ENCODE peak calls at places on chromosomes 6 and 20, in ten cellular contexts. D is AG20443; E is T-helper 22 cell; V is activated CD4-positive, alpha-beta memory T cell treated with anti-CD3 and anti-CD28 coated beads for 36 hours; F is stimulated activated CD8-positive, alpha-beta memory T cell treated with anti-CD3 and anti-CD28 coated beads, Interleukin-15, amount 100 ng/mL, for 4 hours; N is OCI-LY7; T is iris pigment epithelial cell; X is stimulated activated CD4-positive, alpha-beta T cell treated with anti-CD3 and anti-CD28 coated beads, Interleukin-4, amount 100 ng/mL, for 48 hours; L is left ventricle myocardium inferior; O is pulmonary artery endothelial cell. J is an unnamed sample.

GRCh38 chr6:33211666-33212422 is 3.5 kb downstream of the RING1 start:
- DNase-seq in O (no peak), V (peak; percentile 10), X (no peak), N (no peak), F (no peak), L (no peak), D (no peak), T (no peak), E (no peak), J (no peak)

GRCh38 chr20:25299801-25300200 is 51.9 kb downstream of the PYGB start:
- DNase-seq in E (no peak), X (no peak), N (no peak), V (no peak), D (no peak), L (no peak), O (no peak), T (peak; percentile 48), F (no peak), J (no peak)

GRCh38 chr20:4086771-4087677 is 71.7 kb upstream of the RNF24 start:
- DNase-seq in L (no peak), V (no peak), D (no peak), X (no peak), T (no peak), E (no peak), O (no peak), N (no peak), F (no peak), J (no peak)

GRCh38 chr6:35663001-35663400 is 25.7 kb downstream of the FKBP5 start:
- DNase-seq in X (no peak), V (no peak), L (no peak), F (no peak), T (no peak), N (no peak), O (no peak), D (no peak), E (no peak), J (no peak)

GRCh38 chr6:74249658-74250057 is 553.7 kb downstream of the CD109 start:
- DNase-seq in F (no peak), V (no peak), T (peak; percentile 66), E (no peak), X (no peak), D (no peak), L (no peak), O (no peak), N (no peak), J (no peak)

GRCh38 chr6:154249499-154250298 is 106.9 kb downstream of the IPCEF1 start:
- DNase-seq in L (no peak), X (no peak), D (no peak), T (no peak), V (peak; percentile 56), E (peak; percentile 18), N (peak; percentile 2), F (no peak), O (no peak), J (no peak)

GRCh38 chr6:112396221-112396620 is 49.1 kb downstream of the RFPL4B start:
- DNase-seq in E (no peak), V (no peak), D (no peak), F (no peak), L (no peak), O (no peak), N (no peak), T (peak; percentile 29), X (no peak), J (no peak)

GRCh38 chr20:272718-273117 is 15.2 kb downstream of the DEFB132 start:
- DNase-seq in V (no peak), L (no peak), D (no peak), O (no peak), X (no peak), E (no peak), T (no peak), F (no peak), N (no peak), J (no peak)